ENCODE peak calls at places on chromosomes 6 and 20, in ten cellular contexts. H is HCT116, U is MM.1S, A is PC-9, R is GM23338, W is OCI-LY7, Z is PC-3, D is GM23248, Q is SK-N-SH, I is Karpas-422. J is an unnamed sample.

GRCh38 chr6:111586554-111586953 is 19.1 kb downstream of the TRAF3IP2 start:
- DNase-seq in H (no peak), U (peak; percentile 12), A (no peak), R (no peak), W (no peak), Z (no peak), D (no peak), Q (no peak), I (no peak), J (no peak)

GRCh38 chr6:101830501-101831031 is 437.1 kb downstream of the GRIK2 start:
- DNase-seq in H (no peak), U (peak; percentile 7), A (no peak), R (no peak), W (no peak), Z (no peak), D (peak; percentile 40), Q (no peak), I (no peak), J (no peak)

GRCh38 chr20:24046905-24047304 is 58.3 kb upstream of the GGTLC1 start:
- DNase-seq in H (no peak), U (no peak), A (no peak), R (no peak), W (no peak), Z (no peak), D (no peak), Q (no peak), I (no peak), J (no peak)

GRCh38 chr6:36984581-36985383 is 1.2 kb downstream of the MTCH1 start:
- DNase-seq in H (peak; percentile 19), U (no peak), A (no peak), R (peak; percentile 94), W (no peak), Z (peak; percentile 61), D (peak; percentile 84), Q (peak; percentile 73), I (peak; percentile 79), J (peak; percentile 76)

GRCh38 chr6:49550413-49551125 is at the start of gene C6orf141:
- DNase-seq in H (peak; percentile 70), U (peak; percentile 61), A (peak; percentile 72), R (peak; percentile 88), W (no peak), Z (peak; percentile 94), D (peak; percentile 12), Q (peak; percentile 11), I (no peak), J (peak; percentile 64)

GRCh38 chr6:139231206-139231605 is 60.6 kb downstream of the TXLNB start:
- DNase-seq in H (no peak), U (no peak), A (no peak), R (no peak), W (no peak), Z (no peak), D (peak; percentile 47), Q (no peak), I (no peak), J (no peak)

GRCh38 chr20:40564997-40565680 is 123.9 kb downstream of the MAFB start:
- DNase-seq in H (peak; percentile 71), U (no peak), A (peak; percentile 63), R (no peak), W (no peak), Z (peak; percentile 63), D (peak; percentile 81), Q (no peak), I (no peak), J (peak; percentile 64)

GRCh38 chr20:37955511-37955910 is 52.6 kb downstream of the VSTM2L start:
- DNase-seq in H (no peak), U (no peak), A (no peak), R (no peak), W (no peak), Z (no peak), D (no peak), Q (no peak), I (no peak), J (no peak)

GRCh38 chr20:33490023-33490933 is at the start of gene CBFA2T2:
- DNase-seq in H (peak; percentile 28), U (peak; percentile 49), A (peak; percentile 36), R (no peak), W (no peak), Z (peak; percentile 44), D (peak; percentile 87), Q (no peak), I (peak; percentile 74), J (no peak)

GRCh38 chr20:63106765-63107448 is 100.1 kb upstream of the BHLHE23 start:
- DNase-seq in H (no peak), U (no peak), A (no peak), R (no peak), W (no peak), Z (no peak), D (no peak), Q (no peak), I (no peak), J (no peak)

GRCh38 chr20:50200482-50201104 is 10.0 kb downstream of the CEBPB start:
- DNase-seq in H (no peak), U (no peak), A (peak; percentile 13), R (no peak), W (no peak), Z (no peak), D (no peak), Q (no peak), I (no peak), J (no peak)

GRCh38 chr6:150667977-150668716 is 68.5 kb downstream of the PLEKHG1 start:
- DNase-seq in H (peak; percentile 75), U (peak; percentile 25), A (peak; percentile 90), R (peak; percentile 47), W (no peak), Z (peak; percentile 69), D (peak; percentile 79), Q (no peak), I (no peak), J (peak; percentile 90)

GRCh38 chr6:117915846-117916245 is 8.8 kb downstream of the SLC35F1 start:
- DNase-seq in H (no peak), U (no peak), A (no peak), R (no peak), W (no peak), Z (no peak), D (peak; percentile 3), Q (no peak), I (no peak), J (no peak)

GRCh38 chr6:131136021-131136847 is 967 bp downstream of the AKAP7 start:
- DNase-seq in H (no peak), U (no peak), A (no peak), R (no peak), W (no peak), Z (peak; percentile 35), D (peak; percentile 83), Q (no peak), I (no peak), J (peak; percentile 32)

GRCh38 chr20:40160151-40160550 is 528.9 kb downstream of the MAFB start:
- DNase-seq in H (peak; percentile 1), U (peak; percentile 56), A (no peak), R (peak; percentile 87), W (peak; percentile 58), Z (peak; percentile 33), D (peak; percentile 69), Q (peak; percentile 38), I (peak; percentile 87), J (peak; percentile 76)

GRCh38 chr20:39885975-39886649 is 802.9 kb downstream of the MAFB start:
- DNase-seq in H (no peak), U (peak; percentile 57), A (peak; percentile 64), R (peak; percentile 94), W (peak; percentile 41), Z (peak; percentile 13), D (peak; percentile 98), Q (peak; percentile 29), I (peak; percentile 86), J (peak; percentile 81)

DNA sequence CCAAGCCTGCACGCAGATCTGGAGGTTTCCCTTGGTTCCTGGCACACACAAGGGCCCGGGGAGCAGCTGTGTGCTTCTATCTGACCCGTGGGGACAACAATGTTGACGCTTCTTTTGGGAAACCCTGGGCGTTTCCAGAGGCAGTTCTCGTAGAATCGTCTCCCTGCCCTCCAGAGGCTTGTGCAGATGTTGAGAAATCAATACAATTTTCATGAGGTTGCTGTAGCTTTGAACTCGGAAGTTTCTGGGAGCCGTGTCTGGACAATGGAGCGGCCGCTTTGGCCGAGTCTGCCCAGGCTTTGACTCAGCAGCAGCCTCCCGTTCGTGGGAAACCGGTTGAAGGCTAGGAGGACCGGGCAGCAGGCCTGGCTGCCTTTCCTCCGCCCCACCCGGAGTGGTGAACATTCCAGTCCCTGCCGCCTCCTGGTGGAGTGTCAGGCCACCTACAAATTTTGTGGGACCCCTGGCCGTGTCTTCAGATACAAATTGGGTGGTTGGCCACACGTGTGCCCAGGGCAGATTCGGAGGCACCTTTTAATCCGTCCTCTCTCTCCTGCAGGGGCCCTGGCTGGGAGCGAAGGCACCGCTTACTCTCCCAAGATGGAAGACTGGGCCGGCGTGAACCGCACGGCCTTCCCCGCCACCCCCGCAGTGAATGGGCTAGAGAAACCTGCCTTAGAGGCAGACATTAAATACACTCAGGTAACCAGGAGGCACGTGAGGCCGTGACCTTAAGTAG is 2.7 kb downstream of the PAX1 start:
- DNase-seq in H (no peak), U (no peak), A (no peak), R (peak; percentile 36), W (no peak), Z (no peak), D (no peak), Q (no peak), I (no peak), J (no peak)
- H3K27ac ChIP-seq in H (no peak overlapping the region), U (no peak overlapping the region), A (no peak overlapping the region), R (no peak overlapping the region), W (no peak overlapping the region), Z (no peak overlapping the region), D (no peak overlapping the region), Q (no peak overlapping the region), I (no peak overlapping the region), J (no peak overlapping the region)

GRCh38 chr6:97102152-97102790 is 177.7 kb downstream of the KLHL32 start:
- DNase-seq in H (no peak), U (no peak), A (no peak), R (no peak), W (no peak), Z (no peak), D (no peak), Q (no peak), I (no peak), J (no peak)
- H3K9me2 ChIP-seq in H (no peaks in the 10 kb centered on the region), U (no peaks in the 10 kb centered on the region), A (no peaks in the 10 kb centered on the region), R (no peaks in the 10 kb centered on the region), W (no peaks in the 10 kb centered on the region), Z (no peaks in the 10 kb centered on the region), D (no peaks in the 10 kb centered on the region), Q (no peaks in the 10 kb centered on the region), I (no peaks in the 10 kb centered on the region), J (no peaks in the 10 kb centered on the region)

GRCh38 chr6:137316626-137317025 is 97.4 kb upstream of the IFNGR1 start:
- DNase-seq in H (no peak), U (no peak), A (no peak), R (no peak), W (no peak), Z (no peak), D (peak; percentile 20), Q (no peak), I (no peak), J (no peak)
- H3K27ac ChIP-seq in H (no peak overlapping the region), U (no peak overlapping the region), A (no peak overlapping the region), R (no peak overlapping the region), W (no peak overlapping the region), Z (no peak overlapping the region), D (no peak overlapping the region), Q (no peak overlapping the region), I (no peak overlapping the region), J (no peak overlapping the region)

DNA sequence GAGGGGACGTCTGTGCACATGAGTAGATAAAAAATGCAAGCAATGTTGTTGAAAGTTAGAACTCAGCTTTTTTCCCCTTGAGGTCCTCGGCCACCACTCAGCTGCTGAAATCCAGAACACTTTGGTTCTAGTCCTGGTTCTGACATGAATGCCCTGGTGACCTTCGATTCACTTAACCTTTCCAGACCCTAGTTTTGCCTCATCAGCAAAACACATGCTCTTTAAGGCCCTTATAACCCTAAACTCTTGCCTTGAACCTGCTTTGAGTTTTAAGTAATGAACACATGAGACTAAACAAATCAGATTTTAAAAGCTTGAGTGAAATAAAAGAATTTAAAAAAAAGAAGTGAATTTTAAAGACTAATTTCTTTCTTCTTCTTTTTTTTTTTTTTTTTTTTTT is 33.4 kb downstream of the BMP6 start:
- DNase-seq in H (no peak), U (no peak), A (no peak), R (no peak), W (no peak), Z (no peak), D (no peak), Q (no peak), I (no peak), J (no peak)
- H3K9me2 ChIP-seq in H (no peaks in the 10 kb centered on the region), U (no peaks in the 10 kb centered on the region), A (no peaks in the 10 kb centered on the region), R (no peaks in the 10 kb centered on the region), W (no peaks in the 10 kb centered on the region), Z (no peaks in the 10 kb centered on the region), D (no peaks in the 10 kb centered on the region), Q (no peaks in the 10 kb centered on the region), I (no peaks in the 10 kb centered on the region), J (no peaks in the 10 kb centered on the region)